ENCODE peak calls at places on chromosomes 6 and 20, in nine cellular contexts. K, F, T, S, E, P, Q, Y and V are unnamed samples.

GRCh38 chr6:1494671-1495070 is 105.3 kb downstream of the FOXF2 start:
- DNase-seq in K (no peak), F (no peak), T (no peak), S (no peak), E (no peak), P (no peak), Q (no peak), Y (no peak), V (no peak)

GRCh38 chr6:2072450-2072849 is 173.0 kb downstream of the GMDS start:
- DNase-seq in K (no peak), F (peak; percentile 58), T (no peak), S (no peak), E (no peak), P (no peak), Q (no peak), Y (no peak), V (no peak)

GRCh38 chr6:147061152-147061551 is 143.1 kb upstream of the STXBP5 start:
- DNase-seq in K (no peak), F (no peak), T (no peak), S (peak; percentile 5), E (no peak), P (no peak), Q (no peak), Y (no peak), V (no peak)

GRCh38 chr6:159466934-159467333 is 226.1 kb downstream of the SOD2 start:
- DNase-seq in K (no peak), F (no peak), T (no peak), S (no peak), E (no peak), P (no peak), Q (no peak), Y (no peak), V (no peak)

GRCh38 chr6:169171951-169172350 is 81.7 kb downstream of the THBS2 start:
- DNase-seq in K (no peak), F (peak; percentile 96), T (no peak), S (no peak), E (no peak), P (no peak), Q (no peak), Y (no peak), V (peak; percentile 90)

GRCh38 chr6:87540541-87540940 is 49.2 kb downstream of the RARS2 start:
- DNase-seq in K (no peak), F (no peak), T (no peak), S (no peak), E (no peak), P (no peak), Q (no peak), Y (no peak), V (no peak)

GRCh38 chr6:27786048-27786447 is 126.1 kb downstream of the OR2B2 start:
- DNase-seq in K (no peak), F (no peak), T (no peak), S (no peak), E (no peak), P (no peak), Q (no peak), Y (no peak), V (no peak)

GRCh38 chr6:43096451-43097097 is 20.5 kb downstream of the PTK7 start:
- DNase-seq in K (no peak), F (peak; percentile 84), T (peak; percentile 33), S (no peak), E (no peak), P (no peak), Q (no peak), Y (no peak), V (peak; percentile 92)

GRCh38 chr20:41091926-41092325 is 45.4 kb upstream of the PLCG1 start:
- DNase-seq in K (no peak), F (no peak), T (no peak), S (no peak), E (no peak), P (no peak), Q (no peak), Y (no peak), V (no peak)

GRCh38 chr6:10793035-10793434 is 45.3 kb downstream of the MAK start:
- DNase-seq in K (no peak), F (no peak), T (no peak), S (no peak), E (no peak), P (no peak), Q (no peak), Y (no peak), V (no peak)

GRCh38 chr20:57481281-57481711 is 43.6 kb downstream of the CTCFL start:
- DNase-seq in K (no peak), F (no peak), T (no peak), S (no peak), E (peak; percentile 17), P (peak; percentile 67), Q (no peak), Y (no peak), V (no peak)

GRCh38 chr20:646107-646867 is 6.7 kb downstream of the SRXN1 start:
- DNase-seq in K (no peak), F (no peak), T (no peak), S (no peak), E (no peak), P (no peak), Q (no peak), Y (no peak), V (no peak)

GRCh38 chr20:32539817-32540675 is 45.1 kb downstream of the NOL4L start:
- DNase-seq in K (no peak), F (no peak), T (peak; percentile 51), S (no peak), E (no peak), P (peak; percentile 73), Q (peak; percentile 65), Y (no peak), V (no peak)

GRCh38 chr6:72552938-72553337 is 68.9 kb upstream of the KCNQ5 start:
- DNase-seq in K (no peak), F (peak; percentile 76), T (no peak), S (no peak), E (no peak), P (no peak), Q (no peak), Y (no peak), V (no peak)

DNA sequence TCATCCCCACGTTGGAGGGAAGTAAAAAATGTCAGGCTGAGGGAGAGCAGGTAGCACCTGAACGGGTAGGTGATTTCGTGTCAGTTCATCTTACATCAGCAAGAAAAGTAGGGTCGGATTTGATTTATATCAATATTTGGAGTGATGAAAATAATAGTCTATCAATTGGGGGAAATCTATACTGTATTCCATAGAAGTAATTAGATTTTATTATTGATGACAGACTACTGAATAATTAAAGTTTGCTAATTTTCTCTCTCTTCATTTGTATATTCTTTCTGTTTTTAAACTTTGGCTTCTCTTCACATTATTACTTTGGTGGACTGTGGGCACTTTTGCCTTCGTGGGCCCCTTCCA is 78.4 kb downstream of the OLIG3 start:
- DNase-seq in K (no peak), F (no peak), T (no peak), S (no peak), E (no peak), P (no peak), Q (no peak), Y (no peak), V (no peak)
- H3K4me3 ChIP-seq in K (no peak overlapping the region), F (no peak overlapping the region), T (peak overlapping the region; percentile 26), S (no peak overlapping the region), E (no peak overlapping the region), P (no peak overlapping the region), Q (peak overlapping the region; percentile 52), Y (peak overlapping the region; percentile 51), V (no peak overlapping the region)

GRCh38 chr20:11982958-11983470 is 65.3 kb downstream of the BTBD3 start:
- DNase-seq in K (no peak), F (no peak), T (no peak), S (no peak), E (no peak), P (no peak), Q (no peak), Y (no peak), V (no peak)

GRCh38 chr20:11982289-11982957 is 64.7 kb downstream of the BTBD3 start:
- DNase-seq in K (no peak), F (no peak), T (no peak), S (peak; percentile 18), E (no peak), P (no peak), Q (no peak), Y (no peak), V (no peak)

GRCh38 chr20:11979306-11980128 is 61.8 kb downstream of the BTBD3 start:
- DNase-seq in K (no peak), F (no peak), T (no peak), S (no peak), E (no peak), P (no peak), Q (no peak), Y (no peak), V (no peak)

GRCh38 chr20:11980263-11980662 is 62.6 kb downstream of the BTBD3 start:
- DNase-seq in K (no peak), F (no peak), T (no peak), S (no peak), E (no peak), P (no peak), Q (no peak), Y (no peak), V (no peak)

GRCh38 chr20:11981366-11981947 is 63.8 kb downstream of the BTBD3 start:
- DNase-seq in K (no peak), F (no peak), T (no peak), S (no peak), E (no peak), P (no peak), Q (no peak), Y (no peak), V (no peak)
- H3K4me3 ChIP-seq in K (no peak overlapping the region), F (no peak overlapping the region), T (no peak overlapping the region), S (no peak overlapping the region), E (no peak overlapping the region), P (no peak overlapping the region), Q (no peak overlapping the region), Y (no peak overlapping the region), V (no peak overlapping the region)

GRCh38 chr20:62635232-62635631 is 7.1 kb upstream of the SLCO4A1 start:
- DNase-seq in K (no peak), F (no peak), T (no peak), S (no peak), E (no peak), P (no peak), Q (no peak), Y (no peak), V (no peak)
- H3K4me3 ChIP-seq in K (no peak overlapping the region), F (no peak overlapping the region), T (no peak overlapping the region), S (no peak overlapping the region), E (no peak overlapping the region), P (no peak overlapping the region), Q (no peak overlapping the region), Y (no peak overlapping the region), V (no peak overlapping the region)

DNA sequence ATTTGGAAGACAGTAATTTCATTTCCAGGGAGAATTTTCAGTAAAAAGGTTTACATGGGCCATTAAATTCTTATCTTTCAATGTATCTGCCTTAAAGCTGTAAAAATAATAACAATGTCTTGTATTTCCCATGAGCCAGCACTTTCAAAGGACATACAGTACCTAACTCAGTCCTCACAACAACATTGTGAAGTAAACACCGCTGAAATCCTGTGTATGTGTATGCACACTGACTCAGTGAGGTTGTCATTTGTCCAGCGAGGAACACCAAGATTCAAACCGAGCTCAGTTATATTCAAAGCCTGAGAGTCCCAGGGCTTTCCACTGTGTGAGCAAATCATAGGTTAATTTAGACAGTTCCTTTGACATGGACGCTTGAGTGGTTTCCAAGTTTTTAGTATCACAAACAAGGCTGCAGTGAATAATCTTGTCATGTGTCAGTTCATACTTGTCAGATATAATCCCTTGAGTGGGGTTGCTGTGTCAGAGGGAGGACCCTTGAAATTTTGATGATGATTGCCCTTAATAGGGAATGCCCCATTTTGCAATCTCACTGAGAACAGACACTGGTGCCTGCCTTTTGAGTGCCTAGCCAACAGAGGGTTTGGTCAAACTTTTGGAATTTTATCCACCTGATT is 50.0 kb upstream of the SLC22A23 start:
- DNase-seq in K (no peak), F (peak; percentile 69), T (no peak), S (no peak), E (no peak), P (no peak), Q (no peak), Y (no peak), V (no peak)
- H3K4me3 ChIP-seq in K (no peak overlapping the region), F (no peak overlapping the region), T (no peak overlapping the region), S (no peak overlapping the region), E (no peak overlapping the region), P (no peak overlapping the region), Q (no peak overlapping the region), Y (no peak overlapping the region), V (no peak overlapping the region)